ENCODE peak calls at places on chromosomes 11 and 22, in four cellular contexts. Y, J, W and G are unnamed samples.

GRCh38 chr11:19511413-19512183 is 201.0 kb upstream of the NAV2 start:
- DNase-seq in Y (no peak), J (no peak), W (no peak), G (no peak)

GRCh38 chr11:68127791-68128681 is 6.8 kb upstream of the CHKA start:
- DNase-seq in Y (no peak), J (no peak), W (peak), G (peak)

GRCh38 chr11:6353367-6353987 is 33.2 kb upstream of the CAVIN3 start:
- DNase-seq in Y (peak), J (peak), W (peak), G (peak)

GRCh38 chr11:109851780-109852390 is 241.3 kb upstream of the ZC3H12C start:
- DNase-seq in Y (no peak), J (no peak), W (no peak), G (no peak)

GRCh38 chr11:69344570-69345145 is 50.7 kb downstream of the MYEOV start:
- DNase-seq in Y (no peak), J (no peak), W (no peak), G (no peak)

GRCh38 chr11:78828582-78829520 is 254.2 kb upstream of the NARS2 start:
- DNase-seq in Y (no peak), J (no peak), W (no peak), G (no peak)

GRCh38 chr11:47847892-47848635 is at the start of gene NUP160:
- DNase-seq in Y (peak), J (peak), W (peak), G (no peak)

GRCh38 chr11:109609454-109610185 is 187.6 kb downstream of the C11orf87 start:
- DNase-seq in Y (no peak), J (no peak), W (no peak), G (no peak)

GRCh38 chr11:76491644-76492043 is 46.8 kb downstream of the EMSY start:
- DNase-seq in Y (no peak), J (no peak), W (no peak), G (no peak)

GRCh38 chr11:120658071-120658423 is 146.5 kb downstream of the GRIK4 start:
- DNase-seq in Y (no peak), J (no peak), W (no peak), G (no peak)

GRCh38 chr11:13883042-13883441 is 79.5 kb upstream of the SPON1 start:
- DNase-seq in Y (no peak), J (no peak), W (no peak), G (no peak)

GRCh38 chr11:123585721-123586120 is 68.7 kb downstream of the SCN3B start:
- DNase-seq in Y (no peak), J (no peak), W (no peak), G (no peak)

GRCh38 chr11:33388793-33389525 is 131.8 kb downstream of the HIPK3 start:
- DNase-seq in Y (no peak), J (no peak), W (no peak), G (no peak)

GRCh38 chr11:9142732-9143131 is 51.3 kb upstream of the SCUBE2 start:
- DNase-seq in Y (no peak), J (no peak), W (no peak), G (no peak)

GRCh38 chr11:125300791-125301218 is 136.3 kb downstream of the PKNOX2 start:
- DNase-seq in Y (no peak), J (no peak), W (no peak), G (peak)

GRCh38 chr11:68012843-68013610 is 2.9 kb downstream of the ALDH3B1 start:
- DNase-seq in Y (no peak), J (no peak), W (no peak), G (peak)

GRCh38 chr11:134566311-134566710 is 154.3 kb upstream of the B3GAT1 start:
- DNase-seq in Y (no peak), J (no peak), W (no peak), G (no peak)

GRCh38 chr11:62054081-62054480 is 69.7 kb upstream of the INCENP start:
- DNase-seq in Y (no peak), J (no peak), W (no peak), G (no peak)

GRCh38 chr11:65611758-65612603 is 2.0 kb downstream of the MAP3K11 start:
- DNase-seq in Y (no peak), J (no peak), W (peak), G (no peak)

GRCh38 chr11:130874396-130874795 is 41.9 kb downstream of the SNX19 start:
- DNase-seq in Y (no peak), J (no peak), W (no peak), G (no peak)

GRCh38 chr22:20401376-20402020 is 7.5 kb downstream of the ZNF74 start:
- DNase-seq in Y (no peak), J (no peak), W (no peak), G (no peak)

GRCh38 chr22:45240137-45240809 is 421 bp downstream of the KIAA0930 start:
- DNase-seq in Y (no peak), J (peak), W (peak), G (no peak)

GRCh38 chr11:125451400-125452124 is 44.5 kb downstream of the FEZ1 start:
- DNase-seq in Y (no peak), J (no peak), W (peak), G (no peak)

GRCh38 chr11:102118937-102119336 is 8.7 kb downstream of the YAP1 start:
- DNase-seq in Y (no peak), J (no peak), W (no peak), G (no peak)

GRCh38 chr11:72353861-72354260 is 80.5 kb downstream of the CLPB start:
- DNase-seq in Y (no peak), J (no peak), W (peak), G (no peak)

GRCh38 chr11:126354631-126355323 is 709 bp upstream of the ST3GAL4 start:
- DNase-seq in Y (no peak), J (no peak), W (no peak), G (no peak)

GRCh38 chr11:33912405-33913361 is 20.8 kb upstream of the LMO2 start:
- DNase-seq in Y (no peak), J (no peak), W (no peak), G (peak)

GRCh38 chr11:120096756-120097191 is 41.1 kb downstream of the TRIM29 start:
- DNase-seq in Y (no peak), J (no peak), W (no peak), G (no peak)

GRCh38 chr11:72723508-72723907 is 28.7 kb downstream of the ARAP1 start:
- DNase-seq in Y (no peak), J (no peak), W (no peak), G (no peak)

GRCh38 chr11:32034680-32035079 is 56.2 kb upstream of the RCN1 start:
- DNase-seq in Y (no peak), J (no peak), W (no peak), G (peak)

GRCh38 chr11:110297082-110297725 is 790 bp upstream of the RDX start:
- DNase-seq in Y (no peak), J (no peak), W (no peak), G (no peak)

GRCh38 chr11:60725592-60725991 is 1.1 kb downstream of the MS4A18 start:
- DNase-seq in Y (no peak), J (no peak), W (no peak), G (no peak)